ENCODE peak calls at places on chromosomes 4 and X, in seven cellular contexts. B is GM06990, S is cardiac fibroblast, U is fibroblast of mammary gland, K is epithelial cell of esophagus, W is tibial nerve, N is GM20000. M is an unnamed sample.
A peak's percentile ranks its signal among the peaks of the same experiment; 100 is the strongest.

GRCh38 chrX:16140448-16140847 is 17.1 kb downstream of the GRPR start:
- DNase-seq in U (no peak), N (no peak), K (no peak), S (no peak), B (no peak), W (no peak), M (no peak)

GRCh38 chrX:154408659-154409221 is 314 bp downstream of the DNASE1L1 start:
- DNase-seq in U (no peak), B (no peak), N (no peak), S (no peak), W (no peak), K (no peak), M (no peak)

GRCh38 chrX:21943460-21944135 is 3.1 kb downstream of the SMS start:
- DNase-seq in S (peak; percentile 62), N (no peak), K (peak; percentile 84), W (no peak), B (no peak), U (peak; percentile 95), M (no peak)

GRCh38 chr4:173577963-173578362 is 47.9 kb upstream of the HAND2 start:
- DNase-seq in N (no peak), W (no peak), B (no peak), S (no peak), U (no peak), K (no peak), M (no peak)

GRCh38 chrX:96684339-96685204 is at the start of gene DIAPH2:
- DNase-seq in N (peak; percentile 49), S (peak; percentile 86), W (peak; percentile 54), B (peak; percentile 86), U (peak; percentile 78), K (peak; percentile 83), M (peak; percentile 85)

GRCh38 chr4:110074570-110074969 is 123.8 kb downstream of the ELOVL6 start:
- DNase-seq in K (no peak), N (no peak), S (no peak), U (no peak), W (no peak), B (no peak), M (no peak)

GRCh38 chr4:68372588-68372987 is 22.7 kb upstream of the YTHDC1 start:
- DNase-seq in S (no peak), U (peak; percentile 37), B (no peak), W (no peak), N (no peak), K (peak; percentile 60), M (no peak)

GRCh38 chr4:54554339-54554990 is 103.3 kb upstream of the KIT start:
- DNase-seq in N (no peak), B (no peak), W (peak; percentile 8), S (no peak), K (peak; percentile 35), U (no peak), M (no peak)

GRCh38 chr4:88137112-88137511 is 21.3 kb downstream of the ABCG2 start:
- DNase-seq in U (peak; percentile 43), B (no peak), W (no peak), N (no peak), K (peak; percentile 24), S (no peak), M (no peak)

GRCh38 chrX:24235084-24235710 is 78.7 kb downstream of the SUPT20HL2 start:
- DNase-seq in W (no peak), N (peak; percentile 6), U (no peak), K (no peak), B (no peak), S (no peak), M (no peak)

GRCh38 chr4:7857238-7857701 is 82.4 kb downstream of the AFAP1 start:
- DNase-seq in N (no peak), U (peak; percentile 97), S (peak; percentile 94), W (peak; percentile 27), K (peak; percentile 71), B (no peak), M (peak; percentile 70)

GRCh38 chr4:153137168-153137567 is 67.1 kb upstream of the TRIM2 start:
- DNase-seq in W (no peak), K (peak; percentile 88), N (no peak), S (peak; percentile 90), B (no peak), U (peak; percentile 90), M (no peak)

GRCh38 chr4:41670530-41670929 is 78.0 kb downstream of the PHOX2B start:
- DNase-seq in U (no peak), B (no peak), S (no peak), N (no peak), K (no peak), W (no peak), M (no peak)

GRCh38 chrX:97159916-97160800 is 276.4 kb downstream of the RPA4 start:
- DNase-seq in B (no peak), K (no peak), U (no peak), W (no peak), N (no peak), S (no peak), M (no peak)

GRCh38 chrX:103792916-103793540 is 16.4 kb downstream of the PLP1 start:
- DNase-seq in W (no peak), K (peak; percentile 64), S (peak; percentile 70), U (peak; percentile 80), N (no peak), B (no peak), M (no peak)

GRCh38 chrX:15838017-15838416 is 16.6 kb downstream of the AP1S2 start:
- DNase-seq in N (no peak), S (no peak), U (no peak), W (no peak), K (no peak), B (no peak), M (no peak)

GRCh38 chr4:78650106-78651021 is 98.8 kb downstream of the ANXA3 start:
- DNase-seq in U (peak; percentile 95), S (peak; percentile 77), W (no peak), K (peak; percentile 97), B (no peak), N (no peak), M (no peak)

GRCh38 chr4:41506071-41506470 is 31.9 kb upstream of the LIMCH1 start:
- DNase-seq in W (no peak), B (no peak), N (no peak), K (peak; percentile 35), S (peak; percentile 2), U (no peak), M (no peak)

GRCh38 chrX:31233941-31234496 is 162.2 kb upstream of the FTHL17 start:
- DNase-seq in B (no peak), W (no peak), N (no peak), S (no peak), U (no peak), K (peak; percentile 8), M (no peak)

GRCh38 chr4:7703669-7704068 is 236.0 kb downstream of the AFAP1 start:
- DNase-seq in S (no peak), N (no peak), K (no peak), W (no peak), B (no peak), U (no peak), M (no peak)

GRCh38 chr4:16914208-16914607 is 15.8 kb upstream of the LDB2 start:
- DNase-seq in K (peak; percentile 26), N (no peak), U (peak; percentile 54), W (no peak), B (no peak), S (peak; percentile 72), M (no peak)
- TF ChIP-seq CTCF in K (peak; percentile 32), N (no peak), U (peak; percentile 56), W (no peak), B (peak; percentile 39), S (peak; percentile 29), M (no peak)

GRCh38 chr4:36775544-36775943 is 469.0 kb upstream of the NWD2 start:
- DNase-seq in W (no peak), S (no peak), N (no peak), B (no peak), U (no peak), K (no peak), M (no peak)
- TF ChIP-seq CTCF in W (no peak), S (no peak), N (no peak), B (no peak), U (no peak), K (no peak), M (no peak)

GRCh38 chrX:118644378-118644777 is 83.0 kb upstream of the IL13RA1 start:
- DNase-seq in N (peak; percentile 1), U (peak; percentile 44), W (no peak), B (no peak), S (peak; percentile 56), K (peak; percentile 62), M (no peak)
- TF ChIP-seq CTCF in N (no peak), U (peak; percentile 37), W (peak; percentile 20), B (peak; percentile 25), S (peak; percentile 51), K (peak; percentile 50), M (peak; percentile 26)

GRCh38 chr4:20305976-20306375 is 54.3 kb downstream of the SLIT2 start:
- DNase-seq in U (peak; percentile 55), W (no peak), N (no peak), B (no peak), K (peak; percentile 33), S (peak; percentile 64), M (no peak)
- TF ChIP-seq CTCF in U (peak; percentile 45), W (peak; percentile 24), N (no peak), B (peak; percentile 14), K (peak; percentile 18), S (peak; percentile 39), M (no peak)

DNA sequence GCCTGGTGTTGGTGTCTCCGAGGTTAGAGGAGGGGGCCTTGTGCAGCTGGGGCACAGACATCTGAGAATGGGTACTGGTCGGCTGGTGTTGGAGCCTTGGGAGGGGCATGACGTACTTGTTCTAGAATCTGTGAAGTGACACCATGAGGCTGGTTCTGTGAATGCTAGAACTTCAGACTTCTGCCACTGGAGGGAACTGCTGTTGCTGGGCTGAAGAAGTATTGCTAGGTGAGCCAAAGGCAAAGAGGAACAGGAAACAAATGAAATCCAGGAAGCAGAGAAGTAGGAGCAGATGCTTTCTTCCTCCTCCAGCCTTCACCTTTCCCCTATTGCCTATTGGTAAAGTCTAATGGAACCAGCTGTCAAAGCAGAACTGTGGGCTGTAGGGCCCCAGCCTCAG is 120.9 kb upstream of the DDIT4L start:
- DNase-seq in U (no peak), N (no peak), W (no peak), S (no peak), K (peak; percentile 51), B (no peak), M (no peak)
- TF ChIP-seq CTCF in U (peak; percentile 22), N (no peak), W (no peak), S (peak; percentile 36), K (peak; percentile 59), B (peak; percentile 11), M (no peak)

GRCh38 chrX:111568817-111569216 is 57.4 kb downstream of the SERTM2 start:
- DNase-seq in U (no peak), B (no peak), N (no peak), W (no peak), K (no peak), S (no peak), M (no peak)

DNA sequence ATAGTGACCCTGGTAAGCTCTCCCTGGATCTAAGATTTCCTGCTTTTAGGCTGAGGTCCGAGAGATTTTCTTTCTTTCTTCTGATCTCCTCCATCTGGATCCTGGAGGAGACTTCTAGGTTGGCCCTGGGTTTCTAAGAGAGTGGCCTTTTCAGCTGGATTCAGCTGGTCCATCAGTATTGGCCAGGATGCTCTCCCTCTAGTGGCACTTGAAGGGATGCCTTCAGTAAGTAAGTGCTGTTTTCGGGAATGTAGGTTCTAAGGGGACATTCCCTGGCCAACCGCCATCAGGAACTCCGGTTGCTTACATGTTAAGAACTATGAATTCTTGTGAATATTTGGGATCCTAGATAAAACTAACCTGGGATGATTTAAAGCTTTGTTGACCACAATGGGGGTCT is 56.9 kb downstream of the SERTM2 start:
- DNase-seq in N (no peak), K (peak; percentile 8), S (peak; percentile 7), W (no peak), U (peak; percentile 15), B (no peak), M (no peak)
- TF ChIP-seq CTCF in N (no peak), K (peak; percentile 54), S (peak; percentile 32), W (peak; percentile 24), U (peak; percentile 55), B (peak; percentile 41), M (no peak)

GRCh38 chrX:38654302-38654701 is 93.0 kb downstream of the TSPAN7 start:
- DNase-seq in B (no peak), W (peak; percentile 14), U (peak; percentile 35), N (no peak), S (peak; percentile 53), K (peak; percentile 40), M (no peak)
- TF ChIP-seq CTCF in B (peak; percentile 48), W (peak; percentile 40), U (peak; percentile 54), N (no peak), S (peak; percentile 44), K (peak; percentile 54), M (no peak)